ENCODE peak calls at places on chromosome 10, in nine cellular contexts. F is HS-5; X is activated T-cell treated with anti-CD3 and anti-CD28 coated beads, Interleukin-2, amount 50 U/mL, for 72 hours; W is fibroblast of lung; Z is mucosa of gallbladder; D is iris pigment epithelial cell; H is AG09319; L is EL; A is foreskin fibroblast. O is an unnamed sample.

GRCh38 chr10:78250313-78251040 is 216.8 kb downstream of the RPS24 start:
- DNase-seq in F (no peak), X (no peak), W (no peak), Z (no peak), D (no peak), H (no peak), L (no peak), A (no peak), O (no peak)

GRCh38 chr10:29435809-29436501 is 147.1 kb downstream of the LYZL1 start:
- DNase-seq in F (no peak), X (no peak), W (peak; percentile 27), Z (no peak), D (no peak), H (no peak), L (peak; percentile 46), A (peak; percentile 18), O (peak; percentile 50)

GRCh38 chr10:29517352-29517923 is 117.3 kb downstream of the SVIL start:
- DNase-seq in F (no peak), X (peak; percentile 11), W (peak; percentile 60), Z (peak; percentile 23), D (peak; percentile 62), H (no peak), L (peak; percentile 47), A (no peak), O (peak; percentile 43)

GRCh38 chr10:77898323-77899079 is 28.1 kb downstream of the DLG5 start:
- DNase-seq in F (no peak), X (no peak), W (no peak), Z (peak; percentile 85), D (peak; percentile 14), H (no peak), L (no peak), A (no peak), O (no peak)

GRCh38 chr10:84739641-84740040 is 411.3 kb downstream of the CCSER2 start:
- DNase-seq in F (no peak), X (no peak), W (no peak), Z (no peak), D (no peak), H (no peak), L (no peak), A (no peak), O (no peak)

GRCh38 chr10:127426746-127427145 is 122.4 kb upstream of the NPS start:
- DNase-seq in F (no peak), X (no peak), W (no peak), Z (no peak), D (no peak), H (no peak), L (no peak), A (no peak), O (no peak)

GRCh38 chr10:1233031-1233430 is 176.8 kb downstream of the WDR37 start:
- DNase-seq in F (no peak), X (no peak), W (no peak), Z (no peak), D (no peak), H (no peak), L (no peak), A (no peak), O (no peak)

GRCh38 chr10:111522551-111522950 is 445.7 kb downstream of the ADRA2A start:
- DNase-seq in F (no peak), X (no peak), W (no peak), Z (no peak), D (no peak), H (no peak), L (no peak), A (no peak), O (no peak)

GRCh38 chr10:91389636-91390512 is 20.3 kb upstream of the HECTD2 start:
- DNase-seq in F (no peak), X (peak; percentile 5), W (peak; percentile 77), Z (no peak), D (peak; percentile 54), H (no peak), L (peak; percentile 62), A (peak; percentile 31), O (no peak)

GRCh38 chr10:92662852-92663251 is 26.9 kb upstream of the HHEX start:
- DNase-seq in F (no peak), X (no peak), W (peak; percentile 25), Z (no peak), D (no peak), H (no peak), L (no peak), A (no peak), O (no peak)

GRCh38 chr10:31152421-31153133 is 120.9 kb upstream of the ZNF438 start:
- DNase-seq in F (no peak), X (no peak), W (no peak), Z (no peak), D (no peak), H (no peak), L (no peak), A (no peak), O (no peak)